ENCODE peak calls at places on chromosomes 1 and 21, in six cellular contexts. J, Z, G, S, V and P are unnamed samples.

GRCh38 chr1:15046487-15047165 is 106.9 kb upstream of the TMEM51 start:
- DNase-seq in J (peak; percentile 60), Z (peak; percentile 48), G (peak; percentile 91), S (peak; percentile 59), V (peak; percentile 24), P (peak; percentile 70)

GRCh38 chr1:1223891-1224290 is 7.9 kb downstream of the SDF4 start:
- DNase-seq in J (no peak), Z (no peak), G (no peak), S (no peak), V (no peak), P (no peak)

GRCh38 chr21:37710555-37711293 is 205.5 kb downstream of the KCNJ6 start:
- DNase-seq in J (no peak), Z (peak; percentile 4), G (no peak), S (no peak), V (no peak), P (no peak)

GRCh38 chr1:235558783-235559182 is 54.5 kb upstream of the B3GALNT2 start:
- DNase-seq in J (no peak), Z (no peak), G (no peak), S (no peak), V (no peak), P (no peak)

GRCh38 chr1:85756864-85757263 is 48.6 kb upstream of the ZNHIT6 start:
- DNase-seq in J (no peak), Z (no peak), G (no peak), S (no peak), V (no peak), P (no peak)

GRCh38 chr1:151145158-151146071 is 1.0 kb downstream of the SEMA6C start:
- DNase-seq in J (no peak), Z (no peak), G (no peak), S (peak; percentile 49), V (no peak), P (no peak)

GRCh38 chr1:97893844-97894243 is 27.0 kb downstream of the DPYD start:
- DNase-seq in J (no peak), Z (no peak), G (no peak), S (peak; percentile 21), V (no peak), P (no peak)

GRCh38 chr1:154736840-154737239 is 128.9 kb upstream of the ADAR start:
- DNase-seq in J (no peak), Z (no peak), G (no peak), S (no peak), V (no peak), P (peak; percentile 69)

GRCh38 chr1:235327559-235328270 is at the start of gene ARID4B:
- DNase-seq in J (peak; percentile 31), Z (no peak), G (peak; percentile 94), S (no peak), V (no peak), P (no peak)

GRCh38 chr1:200279810-200280411 is 129.9 kb downstream of the ZNF281 start:
- DNase-seq in J (peak; percentile 55), Z (peak; percentile 64), G (peak; percentile 66), S (peak; percentile 74), V (no peak), P (peak; percentile 53)

GRCh38 chr1:71668059-71668458 is 587.2 kb upstream of the ZRANB2 start:
- DNase-seq in J (no peak), Z (no peak), G (no peak), S (no peak), V (no peak), P (no peak)

GRCh38 chr1:71666609-71667008 is 585.8 kb upstream of the ZRANB2 start:
- DNase-seq in J (no peak), Z (no peak), G (no peak), S (no peak), V (no peak), P (no peak)

GRCh38 chr1:71667224-71667623 is 586.4 kb upstream of the ZRANB2 start:
- DNase-seq in J (no peak), Z (no peak), G (no peak), S (no peak), V (no peak), P (peak; percentile 32)
- TF ChIP-seq MYC in J (no peak), Z (no peak), G (no peak), S (no peak), V (no peak), P (no peak)

DNA sequence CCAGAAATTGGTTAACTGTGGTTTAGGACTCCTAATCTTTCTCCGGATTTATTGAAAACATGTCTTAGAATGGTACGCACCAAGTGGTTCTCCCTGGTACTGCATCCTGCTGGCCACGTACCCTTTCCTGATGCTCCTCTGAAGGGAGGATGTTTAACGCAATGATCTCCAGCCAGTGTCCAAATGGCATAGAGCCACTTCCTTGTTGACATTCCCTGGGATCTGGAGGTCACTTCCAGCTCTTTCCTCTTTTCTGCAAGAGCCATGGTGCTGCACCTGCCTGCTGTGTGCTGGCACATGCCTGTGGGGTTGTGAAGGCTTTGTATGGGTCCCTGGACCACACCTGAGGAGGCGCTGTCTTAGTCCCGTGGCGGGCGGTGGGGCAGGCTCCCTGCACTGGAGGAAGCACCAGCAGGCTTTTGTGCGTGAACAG is 53.9 kb downstream of the GALNT2 start:
- DNase-seq in J (peak; percentile 60), Z (peak; percentile 51), G (peak; percentile 56), S (peak; percentile 17), V (no peak), P (peak; percentile 26)
- TF ChIP-seq MYC in J (no peak), Z (no peak), G (no peak), S (no peak), V (no peak), P (no peak)

DNA sequence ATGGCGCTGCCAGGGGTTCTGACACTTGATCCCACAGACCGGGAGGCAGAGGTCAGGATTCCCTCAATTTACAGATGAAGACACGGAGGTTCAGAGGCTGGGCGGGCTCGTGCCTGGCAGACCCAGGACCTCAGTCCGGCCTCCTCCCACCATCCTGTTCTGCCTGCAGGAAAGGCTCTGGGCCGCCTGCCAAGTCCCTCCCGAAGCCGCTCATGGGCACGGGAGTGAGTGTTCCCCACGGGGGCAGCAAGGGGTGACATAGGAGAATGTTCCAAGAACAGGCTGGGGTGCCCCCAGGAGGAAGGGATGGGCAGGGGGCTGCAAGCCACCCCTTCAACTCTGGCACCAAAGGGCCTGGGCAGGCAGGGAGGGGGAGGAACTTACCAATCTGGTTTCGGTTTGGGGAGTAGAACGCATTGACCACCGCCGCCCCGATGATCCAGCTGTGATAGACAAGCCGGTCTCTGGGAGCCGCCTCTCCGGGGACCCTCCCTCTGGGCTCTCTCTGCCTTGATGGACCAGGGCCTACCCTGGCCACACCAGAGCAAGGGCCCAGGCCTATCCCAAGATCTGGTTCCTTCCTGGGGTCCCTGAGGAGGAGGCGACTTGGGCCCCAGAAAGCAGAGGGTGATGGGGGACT is 7.5 kb downstream of the PRXL2B start:
- DNase-seq in J (no peak), Z (no peak), G (no peak), S (peak; percentile 56), V (no peak), P (no peak)
- TF ChIP-seq MYC in J (no peak), Z (no peak), G (no peak), S (no peak), V (no peak), P (no peak)

DNA sequence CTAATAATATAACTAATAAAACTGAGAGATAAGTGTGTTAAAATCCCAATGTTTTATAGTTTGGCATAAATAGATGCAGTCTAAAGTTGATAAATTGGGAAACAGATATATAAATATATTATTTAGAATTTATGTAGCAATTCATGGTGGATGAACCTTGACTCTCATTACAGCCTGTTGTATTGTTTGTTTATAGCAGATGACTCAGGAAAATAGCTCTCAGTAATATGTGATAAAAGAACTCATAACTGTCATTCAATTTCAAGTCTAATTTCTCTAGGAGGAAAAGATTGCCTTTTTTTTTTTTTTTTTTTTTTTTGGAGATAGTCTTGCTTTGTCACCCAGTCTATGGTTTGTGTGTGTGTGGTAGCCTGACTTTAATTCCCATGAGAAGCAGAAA is 603.2 kb upstream of the PKN2 start:
- DNase-seq in J (no peak), Z (no peak), G (no peak), S (no peak), V (no peak), P (no peak)
- TF ChIP-seq MYC in J (no peak), Z (no peak), G (no peak), S (no peak), V (no peak), P (no peak)

GRCh38 chr1:236575523-236575922 is 28.8 kb downstream of the HEATR1 start:
- DNase-seq in J (no peak), Z (no peak), G (no peak), S (no peak), V (no peak), P (no peak)
- TF ChIP-seq MYC in J (no peak), Z (no peak), G (no peak), S (no peak), V (no peak), P (no peak)

DNA sequence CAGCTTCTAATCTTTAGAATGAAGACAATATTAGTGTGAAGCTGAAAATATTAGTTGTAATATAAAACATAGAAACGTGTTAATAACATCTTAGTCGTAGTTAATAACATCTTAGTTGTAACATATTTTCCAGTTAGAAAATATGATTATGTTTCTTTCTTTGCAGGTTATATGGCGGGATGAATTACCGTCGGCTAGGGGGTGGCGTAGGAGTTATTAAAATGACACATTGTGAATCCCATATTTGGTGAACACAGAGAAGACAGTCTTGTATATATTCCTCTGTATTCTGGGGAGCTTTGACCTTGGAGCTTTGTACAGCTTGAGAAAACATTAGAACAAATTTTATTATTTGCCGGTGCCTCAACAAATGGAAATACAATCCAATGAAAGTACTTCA is 39.5 kb upstream of the DARS2 start:
- DNase-seq in J (no peak), Z (no peak), G (no peak), S (no peak), V (no peak), P (no peak)
- TF ChIP-seq MYC in J (no peak), Z (no peak), G (no peak), S (no peak), V (no peak), P (no peak)

GRCh38 chr1:186303911-186304310 is 71.1 kb downstream of the TPR start:
- DNase-seq in J (no peak), Z (no peak), G (no peak), S (no peak), V (no peak), P (no peak)

GRCh38 chr1:186304982-186305949 is 69.8 kb downstream of the TPR start:
- DNase-seq in J (peak; percentile 53), Z (peak; percentile 28), G (peak; percentile 53), S (peak; percentile 79), V (no peak), P (peak; percentile 39)

GRCh38 chr1:186308264-186309060 is 66.6 kb downstream of the TPR start:
- DNase-seq in J (no peak), Z (no peak), G (no peak), S (no peak), V (no peak), P (no peak)

GRCh38 chr1:186307445-186307844 is 67.6 kb downstream of the TPR start:
- DNase-seq in J (no peak), Z (no peak), G (no peak), S (no peak), V (no peak), P (no peak)

DNA sequence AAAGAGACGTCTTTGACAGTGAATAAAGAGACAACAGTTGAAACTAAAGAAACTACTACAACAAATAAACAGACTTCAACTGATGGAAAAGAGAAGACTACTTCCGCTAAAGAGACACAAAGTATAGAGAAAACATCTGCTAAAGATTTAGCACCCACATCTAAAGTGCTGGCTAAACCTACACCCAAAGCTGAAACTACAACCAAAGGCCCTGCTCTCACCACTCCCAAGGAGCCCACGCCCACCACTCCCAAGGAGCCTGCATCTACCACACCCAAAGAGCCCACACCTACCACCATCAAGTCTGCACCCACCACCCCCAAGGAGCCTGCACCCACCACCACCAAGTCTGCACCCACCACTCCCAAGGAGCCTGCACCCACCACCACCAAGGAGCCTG is 68.5 kb downstream of the TPR start:
- DNase-seq in J (no peak), Z (no peak), G (no peak), S (no peak), V (no peak), P (no peak)
- TF ChIP-seq MYC in J (no peak), Z (no peak), G (no peak), S (no peak), V (no peak), P (no peak)

GRCh38 chr1:29094954-29095353 is 28.7 kb downstream of the TMEM200B start:
- DNase-seq in J (no peak), Z (no peak), G (no peak), S (no peak), V (no peak), P (no peak)
- TF ChIP-seq MYC in J (no peak), Z (no peak), G (no peak), S (no peak), V (no peak), P (no peak)